ENCODE peak calls at places on chromosomes 3 and 15, in five cellular contexts. T is naive thymus-derived CD8-positive, alpha-beta T cell; V is stimulated activated CD4-positive, alpha-beta T cell treated with anti-CD3 and anti-CD28 coated beads, Interleukin-1b, Interleukin-23, amount 100 ng/mL, for 24 hours; C is SK-N-SH; H is K562. S is an unnamed sample.

GRCh38 chr15:25862469-25863066 is 559 bp downstream of the ATP10A start:
- DNase-seq in V (no peak), T (peak), H (no peak), C (no peak), S (no peak)

GRCh38 chr3:52934626-52935530 is 37.5 kb upstream of the STIMATE start:
- DNase-seq in H (peak), C (peak), V (peak), T (peak), S (no peak)

GRCh38 chr3:141707741-141708203 is 30.3 kb upstream of the RNF7 start:
- DNase-seq in H (no peak), C (no peak), T (no peak), V (no peak), S (no peak)

GRCh38 chr15:70098461-70099166 is 897 bp upstream of the TLE3 start:
- DNase-seq in C (peak), T (peak), H (peak), V (no peak), S (no peak)

GRCh38 chr3:189942948-189943347 is 177.7 kb downstream of the P3H2 start:
- DNase-seq in H (no peak), T (no peak), V (no peak), C (no peak), S (no peak)

GRCh38 chr15:100570282-100570681 is 31.7 kb downstream of the LINS1 start:
- DNase-seq in C (no peak), H (no peak), T (no peak), V (no peak), S (no peak)

GRCh38 chr3:188867691-188868090 is 304.1 kb upstream of the TPRG1 start:
- DNase-seq in T (no peak), V (no peak), C (no peak), H (no peak), S (no peak)

GRCh38 chr3:82567029-82567600 is 805.7 kb upstream of the GBE1 start:
- DNase-seq in V (no peak), C (no peak), H (no peak), T (no peak), S (no peak)

GRCh38 chr3:126481808-126482502 is 6.3 kb upstream of the ZXDC start:
- DNase-seq in T (no peak), V (no peak), C (peak), H (no peak), S (no peak)

GRCh38 chr15:47715856-47716445 is 1.4 kb upstream of the SEMA6D start:
- DNase-seq in C (no peak), H (no peak), T (no peak), V (no peak), S (no peak)

S was measured in NCI-H1048.